ENCODE peak calls at places on chromosomes 1 and 21, in five cellular contexts. D is SK-N-SH, Z is tibial nerve, A is A549, J is sigmoid colon. P is an unnamed sample.
A peak's percentile ranks its signal among the peaks of the same experiment; 100 is the strongest.

GRCh38 chr1:108597041-108597440 is 37.1 kb downstream of the EEIG2 start:
- DNase-seq in Z (no peak), A (no peak), J (no peak), D (no peak), P (no peak)

GRCh38 chr1:207740224-207740623 is 11.6 kb upstream of the CD46 start:
- DNase-seq in A (no peak), Z (no peak), D (no peak), J (no peak), P (no peak)

GRCh38 chr1:174021611-174022079 is 512 bp downstream of the RC3H1 start:
- DNase-seq in A (no peak), Z (no peak), D (peak; percentile 72), J (peak; percentile 74), P (peak; percentile 68)

GRCh38 chr1:44318097-44319088 is 36.7 kb downstream of the ERI3 start:
- DNase-seq in D (peak; percentile 72), J (no peak), Z (no peak), A (peak; percentile 61), P (peak; percentile 24)

GRCh38 chr1:45359882-45360513 is 19.8 kb upstream of the MUTYH start:
- DNase-seq in Z (peak; percentile 61), J (peak; percentile 81), D (peak; percentile 37), A (no peak), P (peak; percentile 57)

GRCh38 chr1:19465123-19465522 is 20.2 kb downstream of the CAPZB start:
- DNase-seq in A (no peak), J (no peak), D (no peak), Z (no peak), P (no peak)

GRCh38 chr1:180234369-180235076 is 4.5 kb downstream of the LHX4 start:
- DNase-seq in A (no peak), D (peak; percentile 63), J (peak; percentile 48), Z (no peak), P (no peak)

GRCh38 chr1:117590273-117590925 is 15.4 kb upstream of the TENT5C start:
- DNase-seq in J (no peak), Z (no peak), D (no peak), A (no peak), P (peak; percentile 83)

GRCh38 chr1:106502659-106503058 is 553.8 kb upstream of the PRMT6 start:
- DNase-seq in D (no peak), J (no peak), Z (no peak), A (no peak), P (no peak)

GRCh38 chr1:77874804-77875445 is 13.5 kb upstream of the NEXN start:
- DNase-seq in Z (no peak), A (no peak), D (no peak), J (no peak), P (no peak)

GRCh38 chr1:171784779-171785178 is 3.3 kb downstream of the METTL13 start:
- DNase-seq in Z (no peak), A (no peak), D (no peak), J (no peak), P (no peak)

GRCh38 chr21:33976980-33977720 is 61.5 kb upstream of the ATP5PO start:
- DNase-seq in Z (no peak), J (no peak), D (no peak), A (no peak), P (no peak)
- H3K27ac ChIP-seq in Z (peak overlapping the region; percentile 83), J (no peak overlapping the region), D (peak overlapping the region; percentile 79), A (peak overlapping the region; percentile 84), P (peak overlapping the region; percentile 78)

GRCh38 chr1:75342799-75343198 is 208.6 kb downstream of the LHX8 start:
- DNase-seq in D (no peak), Z (no peak), A (no peak), J (no peak), P (no peak)

GRCh38 chr1:75341537-75341936 is 207.3 kb downstream of the LHX8 start:
- DNase-seq in D (no peak), J (no peak), A (no peak), Z (no peak), P (no peak)

GRCh38 chr1:75334876-75335275 is 200.7 kb downstream of the LHX8 start:
- DNase-seq in J (no peak), Z (no peak), A (no peak), D (no peak), P (no peak)

GRCh38 chr1:75338974-75339483 is 204.8 kb downstream of the LHX8 start:
- DNase-seq in D (no peak), Z (no peak), J (no peak), A (no peak), P (no peak)
- TF ChIP-seq EP300 in D (no peak), Z (no peak), J (no peak), A (no peak), P (no peak)

DNA sequence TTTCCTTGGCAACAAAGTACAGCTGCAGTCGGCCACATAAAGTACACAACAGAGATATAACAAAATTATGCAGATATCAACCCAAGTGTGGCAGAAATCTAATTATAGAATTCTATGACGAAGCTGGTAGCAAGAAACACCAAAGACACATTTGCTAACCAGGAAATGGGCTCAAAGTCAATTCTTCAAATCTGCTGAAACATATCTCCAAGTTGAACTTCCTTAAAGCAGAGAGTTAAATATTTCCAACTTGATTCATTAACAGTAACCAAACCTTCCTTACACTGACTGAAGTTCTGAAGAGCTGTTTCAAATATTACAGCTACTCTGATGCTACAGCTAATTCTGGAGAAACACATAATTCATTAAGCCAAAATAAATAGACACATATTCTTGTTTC is 67.6 kb upstream of the SDC3 start:
- DNase-seq in Z (no peak), D (no peak), J (no peak), A (no peak), P (no peak)
- H3K4me1 ChIP-seq in Z (no peaks in the 10 kb centered on the region), D (peaks cover 17% of the 10 kb centered on the region), J (no peaks in the 10 kb centered on the region), A (peaks cover 40% of the 10 kb centered on the region), P (peaks cover 15% of the 10 kb centered on the region)

DNA sequence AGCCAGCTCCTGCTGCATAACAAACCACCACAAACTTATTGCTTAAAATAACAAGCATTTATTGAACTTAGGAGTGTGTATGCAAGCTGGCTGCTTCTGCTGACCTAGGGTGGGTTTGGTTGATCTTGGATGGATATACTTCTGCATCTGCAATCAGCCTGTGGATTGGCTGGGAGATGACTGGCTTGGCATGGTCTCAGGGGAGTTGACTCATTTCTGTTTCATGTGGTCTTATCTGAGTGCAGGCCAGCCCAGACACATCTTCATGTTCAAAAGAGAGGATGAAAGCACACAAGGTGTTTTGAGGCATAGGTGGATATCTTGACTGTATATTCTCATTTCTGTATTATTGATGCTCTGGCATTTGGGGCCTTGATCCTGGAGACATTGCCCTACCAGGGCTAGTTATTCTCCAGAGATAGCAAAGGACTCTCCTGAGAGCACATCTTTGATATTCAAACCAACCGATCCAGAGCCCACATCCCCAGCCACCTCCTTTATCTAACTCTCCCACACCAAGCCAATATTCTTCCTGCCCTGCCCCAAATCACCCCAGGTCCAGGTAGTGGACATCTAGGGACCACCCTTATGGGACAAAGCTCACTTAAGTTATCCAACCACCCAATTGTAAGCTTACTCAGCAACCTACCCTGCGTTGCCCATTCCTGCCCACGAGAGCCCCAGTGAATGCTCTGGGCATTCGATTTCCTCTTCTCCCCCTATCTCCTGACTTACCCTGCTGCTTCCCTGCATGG is 350.8 kb downstream of the PTPRU start:
- DNase-seq in J (no peak), A (no peak), D (no peak), Z (no peak), P (no peak)
- H3K27ac ChIP-seq in J (no peak overlapping the region), A (no peak overlapping the region), D (no peak overlapping the region), Z (no peak overlapping the region), P (no peak overlapping the region)

DNA sequence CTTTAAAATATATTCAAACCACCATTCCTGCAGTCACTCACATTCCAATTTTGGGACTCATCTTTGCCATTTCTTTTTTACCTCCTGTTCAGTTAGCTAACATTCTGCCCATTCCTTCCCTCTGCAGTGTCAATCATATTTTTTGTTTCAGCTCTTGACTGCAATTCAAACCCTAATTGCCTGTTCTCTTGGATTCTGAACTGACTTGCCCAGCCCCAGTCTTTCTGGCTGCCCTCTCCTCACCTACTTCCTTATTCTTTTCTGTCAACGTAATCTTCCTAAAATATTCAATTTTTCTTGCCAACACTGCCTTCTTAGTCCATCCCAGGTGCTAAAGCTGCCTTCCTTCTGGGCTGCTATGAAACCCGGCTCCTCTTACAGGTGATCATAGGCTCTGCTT is 6.1 kb downstream of the PRDM2 start:
- DNase-seq in D (no peak), J (no peak), A (no peak), Z (no peak), P (no peak)
- TF ChIP-seq EP300 in D (no peak), J (no peak), A (no peak), Z (no peak), P (no peak)

DNA sequence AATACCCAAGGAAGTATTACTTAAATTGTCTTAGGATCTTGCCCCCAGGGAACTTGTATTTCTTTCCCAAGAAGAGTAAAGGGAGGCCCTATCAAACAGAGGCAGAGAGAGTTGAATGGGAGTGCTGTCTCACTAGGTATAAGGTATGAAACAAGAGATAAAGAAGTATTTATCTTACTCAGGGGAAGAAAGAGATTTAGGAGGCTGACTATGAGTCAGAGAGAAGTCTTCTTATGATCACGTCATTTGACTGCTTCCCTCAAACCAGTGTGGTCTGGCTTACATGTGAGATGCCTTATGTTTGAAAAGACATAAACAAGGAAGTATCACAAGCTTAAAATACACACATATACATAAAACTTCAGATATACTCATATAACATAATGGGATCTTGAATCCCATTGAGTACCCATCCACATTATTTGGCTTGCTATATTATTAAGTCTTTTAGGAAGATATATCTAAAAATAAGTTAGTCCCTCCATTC is 29.6 kb downstream of the DUSP10 start:
- DNase-seq in J (no peak), A (peak; percentile 13), Z (no peak), D (no peak), P (no peak)
- H3K4me1 ChIP-seq in J (peaks cover 83% of the 10 kb centered on the region), A (peaks cover 87% of the 10 kb centered on the region), Z (no peaks in the 10 kb centered on the region), D (no peaks in the 10 kb centered on the region), P (peaks cover 51% of the 10 kb centered on the region)

DNA sequence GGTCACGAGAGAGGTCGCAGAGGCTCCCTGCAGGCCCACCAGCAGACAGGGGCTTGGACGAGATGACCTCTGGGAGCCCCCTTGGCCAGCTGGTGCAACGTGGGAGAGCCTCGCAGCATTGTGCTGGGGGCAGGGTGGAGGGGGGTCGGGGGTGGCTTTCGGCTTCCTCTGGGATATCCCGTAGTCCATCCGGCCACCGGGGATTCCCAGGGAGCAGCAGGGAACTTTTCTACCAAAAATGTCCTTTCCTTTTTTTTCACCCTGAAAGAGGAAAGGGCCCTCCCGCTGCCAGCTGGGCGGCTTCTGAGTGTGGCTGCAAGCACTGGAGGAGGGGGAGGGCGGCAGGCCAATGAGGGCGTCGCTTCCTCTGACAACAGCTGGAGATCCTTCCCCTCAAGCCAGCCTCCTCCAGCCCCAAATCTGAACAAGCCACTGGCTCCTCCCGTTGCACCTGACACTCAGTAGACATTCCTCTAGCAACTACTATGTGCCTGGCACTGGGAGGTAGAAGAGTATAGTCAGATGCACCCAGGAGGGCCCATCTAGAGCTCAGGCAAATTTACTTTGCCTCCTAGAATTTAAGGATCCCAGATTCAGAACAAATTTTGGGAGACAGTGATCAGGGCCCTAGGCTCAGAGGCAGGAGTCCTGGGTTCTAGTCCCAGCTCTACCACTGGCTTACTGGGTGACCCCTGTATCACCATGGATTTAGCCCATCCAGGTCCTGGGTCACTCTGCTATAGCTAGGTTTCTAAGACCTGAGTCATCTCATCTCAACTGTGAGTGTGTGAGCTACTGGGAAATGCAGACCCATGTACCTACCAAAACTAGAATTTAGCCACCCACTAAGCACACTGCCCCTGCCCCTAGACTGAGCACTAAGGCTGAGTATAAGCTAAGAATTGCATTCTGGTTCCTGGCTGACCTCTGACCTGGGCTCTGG is 2.7 kb downstream of the MOB3C start:
- DNase-seq in A (no peak), J (peak; percentile 97), Z (peak; percentile 87), D (no peak), P (peak; percentile 95)
- H3K27ac ChIP-seq in A (peak overlapping the region; percentile 24), J (peak overlapping the region; percentile 74), Z (peak overlapping the region; percentile 98), D (no peak overlapping the region), P (peak overlapping the region; percentile 41)

DNA sequence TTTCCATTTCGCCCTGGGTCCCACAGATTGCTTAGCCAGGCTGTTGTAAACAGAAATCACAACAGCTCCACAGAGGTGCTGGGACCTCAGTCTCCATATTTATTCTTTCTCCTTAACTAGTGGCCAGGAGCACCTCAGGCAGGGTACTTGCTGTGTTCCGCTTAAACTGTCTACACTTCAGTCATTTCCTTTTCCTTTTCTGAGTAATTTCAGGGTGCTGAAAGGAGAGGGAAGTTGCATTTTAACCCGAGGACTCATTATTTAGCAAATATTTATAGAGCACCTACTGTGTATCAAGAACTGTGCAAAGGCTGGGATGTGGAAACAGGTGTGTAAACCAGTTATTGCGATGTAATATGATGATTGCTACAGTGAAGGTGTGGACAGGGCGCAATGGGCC is 41.9 kb downstream of the ACP6 start:
- DNase-seq in A (no peak), Z (no peak), J (no peak), D (no peak), P (no peak)
- TF ChIP-seq EP300 in A (no peak), Z (no peak), J (no peak), D (no peak), P (no peak)